ENCODE peak calls at places on chromosomes 5 and 9, in ten cellular contexts. O, G, X, Q, A, B, C, S, T and H are unnamed samples.

GRCh38 chr5:1495525-1495897 is 28.2 kb downstream of the LPCAT1 start:
- DNase-seq in A (no peak), X (no peak), C (no peak), O (no peak), Q (no peak), S (no peak), B (no peak), G (no peak), T (no peak), H (no peak)

GRCh38 chr9:19517202-19517942 is 108.6 kb downstream of the ACER2 start:
- DNase-seq in O (no peak), S (peak; percentile 2), C (no peak), T (peak; percentile 7), B (no peak), Q (no peak), G (peak; percentile 82), A (peak; percentile 40), X (peak; percentile 17), H (no peak)

GRCh38 chr5:14199902-14200301 is 56.8 kb downstream of the TRIO start:
- DNase-seq in X (no peak), B (no peak), S (no peak), A (no peak), C (no peak), Q (peak; percentile 56), O (peak; percentile 40), G (no peak), T (no peak), H (no peak)

GRCh38 chr9:18493361-18494015 is 19.5 kb downstream of the ADAMTSL1 start:
- DNase-seq in S (no peak), C (no peak), X (peak; percentile 47), G (no peak), B (no peak), T (no peak), Q (no peak), O (no peak), A (no peak), H (no peak)

GRCh38 chr9:136582977-136583735 is 37.3 kb upstream of the NOTCH1 start:
- DNase-seq in T (no peak), G (no peak), O (no peak), X (no peak), Q (peak; percentile 25), C (no peak), A (no peak), B (no peak), S (no peak), H (no peak)

GRCh38 chr9:134193912-134194535 is 29.7 kb upstream of the RNU6ATAC start:
- DNase-seq in O (no peak), S (no peak), A (no peak), Q (peak; percentile 33), B (no peak), T (no peak), G (no peak), C (no peak), X (no peak), H (no peak)

GRCh38 chr5:78504726-78505431 is 143.7 kb downstream of the LHFPL2 start:
- DNase-seq in A (no peak), Q (peak; percentile 86), O (peak; percentile 85), S (no peak), G (no peak), B (peak; percentile 38), X (peak; percentile 97), T (no peak), C (peak; percentile 99), H (peak; percentile 95)

GRCh38 chr5:125559296-125559695 is 812.9 kb upstream of the ZNF608 start:
- DNase-seq in O (no peak), S (no peak), X (peak; percentile 99), T (peak; percentile 54), A (no peak), B (peak; percentile 2), C (peak; percentile 98), G (no peak), Q (no peak), H (peak; percentile 25)

GRCh38 chr9:27151693-27152397 is 42.8 kb downstream of the TEK start:
- DNase-seq in T (no peak), Q (no peak), O (no peak), B (no peak), C (peak; percentile 85), A (no peak), G (no peak), X (peak; percentile 63), S (no peak), H (no peak)

GRCh38 chr5:2805080-2805479 is 53.6 kb upstream of the IRX2 start:
- DNase-seq in G (peak; percentile 76), X (peak; percentile 46), C (no peak), B (no peak), T (no peak), Q (no peak), S (no peak), O (no peak), A (no peak), H (no peak)
- TF ChIP-seq CTCF in G (peak; percentile 75), X (peak; percentile 72), C (no peak), B (no peak), T (no peak), Q (no peak), S (no peak), O (no peak), A (peak; percentile 43), H (no peak)

GRCh38 chr9:114395768-114396167 is 8.0 kb upstream of the AKNA start:
- DNase-seq in X (no peak), T (no peak), Q (no peak), S (no peak), C (no peak), B (no peak), A (no peak), G (no peak), O (no peak), H (no peak)
- H3K4me3 ChIP-seq in X (no peak overlapping the region), T (no peak overlapping the region), Q (no peak overlapping the region), S (peak overlapping the region; percentile 76), C (no peak overlapping the region), B (no peak overlapping the region), A (no peak overlapping the region), G (no peak overlapping the region), O (no peak overlapping the region), H (peak overlapping the region; percentile 15)

GRCh38 chr5:133066045-133066444 is 14.2 kb downstream of the HSPA4 start:
- DNase-seq in T (no peak), X (no peak), B (no peak), C (no peak), O (no peak), A (no peak), S (no peak), G (no peak), Q (no peak), H (no peak)
- H3K36me3 ChIP-seq in T (peaks cover 12% of the 10 kb centered on the region), X (peaks cover 13% of the 10 kb centered on the region), B (peaks cover 25% of the 10 kb centered on the region), C (peaks cover 29% of the 10 kb centered on the region), O (peaks cover 45% of the 10 kb centered on the region), A (peaks cover 78% of the 10 kb centered on the region), S (peaks cover 93% of the 10 kb centered on the region), G (peaks cover 48% of the 10 kb centered on the region), Q (peaks cover 61% of the 10 kb centered on the region), H (no peaks in the 10 kb centered on the region)

DNA sequence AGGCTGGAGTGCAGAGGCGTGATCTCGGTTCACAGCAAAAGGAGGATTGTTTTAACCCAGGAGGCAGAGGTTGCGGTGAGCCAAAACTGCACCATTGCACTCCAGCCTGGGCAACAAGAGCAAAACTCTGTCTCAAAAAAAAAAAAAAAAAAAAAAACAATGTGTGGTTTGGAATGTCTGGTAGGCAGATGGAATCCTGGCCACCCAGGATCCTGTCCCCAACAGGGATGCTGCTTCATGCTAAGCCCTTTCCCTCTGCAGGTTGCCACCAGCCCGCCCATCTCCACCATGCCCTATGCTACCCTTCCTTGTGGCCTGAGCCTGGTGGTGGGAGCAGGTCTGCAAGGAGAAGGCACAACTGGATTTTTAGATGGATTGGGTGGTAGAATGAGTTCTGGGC is 129.7 kb upstream of the HAND1 start:
- DNase-seq in Q (no peak), B (no peak), O (no peak), T (no peak), X (no peak), C (no peak), A (no peak), S (no peak), G (no peak), H (no peak)
- TF ChIP-seq CTCF in Q (no peak), B (no peak), O (no peak), T (no peak), X (no peak), C (no peak), A (no peak), S (no peak), G (no peak), H (no peak)

DNA sequence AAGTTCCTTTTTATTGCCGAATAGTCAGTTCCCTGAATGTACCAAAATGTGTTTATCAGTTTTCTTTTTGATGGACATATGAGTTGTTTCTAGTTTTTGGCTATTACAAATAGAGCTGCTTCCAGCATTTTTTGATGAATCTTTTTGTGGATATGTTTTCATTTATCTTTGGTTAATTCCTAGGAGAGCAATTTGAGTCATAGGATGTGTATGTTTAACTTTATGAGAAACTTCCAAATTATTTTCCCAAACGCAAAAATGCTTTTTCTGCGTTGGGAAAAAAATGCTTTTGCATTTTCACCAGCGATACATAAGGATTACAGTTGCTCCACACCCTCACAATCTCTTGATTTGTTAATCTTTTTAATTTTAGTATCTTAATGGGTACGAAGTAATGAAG is 287.8 kb downstream of the FER start:
- DNase-seq in X (no peak), T (no peak), Q (no peak), C (peak; percentile 18), A (no peak), G (no peak), S (no peak), O (no peak), B (no peak), H (no peak)
- H3K4me3 ChIP-seq in X (no peak overlapping the region), T (no peak overlapping the region), Q (no peak overlapping the region), C (no peak overlapping the region), A (no peak overlapping the region), G (no peak overlapping the region), S (no peak overlapping the region), O (no peak overlapping the region), B (no peak overlapping the region), H (no peak overlapping the region)

GRCh38 chr5:154933537-154933936 is 4.5 kb downstream of the GEMIN5 start:
- DNase-seq in S (no peak), C (no peak), B (no peak), X (no peak), T (no peak), Q (no peak), A (no peak), O (no peak), G (no peak), H (no peak)
- H3K36me3 ChIP-seq in S (peaks cover 71% of the 10 kb centered on the region), C (peaks cover 21% of the 10 kb centered on the region), B (peaks cover 21% of the 10 kb centered on the region), X (peaks cover 5% of the 10 kb centered on the region), T (peaks cover 25% of the 10 kb centered on the region), Q (peaks cover 63% of the 10 kb centered on the region), A (peaks cover 66% of the 10 kb centered on the region), O (peaks cover 58% of the 10 kb centered on the region), G (peaks cover 32% of the 10 kb centered on the region), H (no peaks in the 10 kb centered on the region)